ENCODE peak calls at places on chromosome 19, in six cellular contexts. C is lung, J is psoas muscle, G is NB4, T is fibroblast of lung, P is cardiac muscle cell. A is an unnamed sample.
A peak's percentile ranks its signal among the peaks of the same experiment; 100 is the strongest.

GRCh38 chr19:22532388-22533310 is 101.5 kb upstream of the ZNF492 start:
- DNase-seq in C (peak; percentile 37), J (peak; percentile 31), P (peak; percentile 24), G (peak; percentile 91), T (no peak), A (no peak)

GRCh38 chr19:54517483-54517882 is 14.9 kb downstream of the LAIR2 start:
- DNase-seq in P (peak; percentile 46), J (peak; percentile 35), T (peak; percentile 27), C (peak; percentile 33), G (peak; percentile 65), A (peak; percentile 1)

GRCh38 chr19:2253106-2254051 is 2.8 kb downstream of the JSRP1 start:
- DNase-seq in J (no peak), C (no peak), P (no peak), T (no peak), G (peak; percentile 76), A (no peak)

GRCh38 chr19:48333467-48334384 is 8.4 kb downstream of the EMP3 start:
- DNase-seq in J (peak; percentile 91), G (peak; percentile 100), P (peak; percentile 96), C (peak; percentile 92), T (peak; percentile 90), A (peak; percentile 92)

GRCh38 chr19:2381151-2381822 is 21.2 kb downstream of the TMPRSS9 start:
- DNase-seq in G (no peak), T (peak; percentile 84), J (no peak), P (peak; percentile 39), C (no peak), A (no peak)

GRCh38 chr19:399370-399769 is 9.6 kb downstream of the C2CD4C start:
- DNase-seq in P (no peak), C (no peak), G (no peak), T (no peak), J (no peak), A (no peak)

GRCh38 chr19:21463449-21464105 is 41.8 kb upstream of the ZNF429 start:
- DNase-seq in T (peak; percentile 64), G (no peak), P (peak; percentile 48), C (peak; percentile 61), J (no peak), A (no peak)

GRCh38 chr19:1177322-1178114 is 3.5 kb upstream of the SBNO2 start:
- DNase-seq in T (peak; percentile 97), G (peak; percentile 73), P (peak; percentile 94), J (no peak), C (no peak), A (peak; percentile 98)

GRCh38 chr19:28553005-28553404 is 659.9 kb downstream of the UQCRFS1 start:
- DNase-seq in T (peak; percentile 0), P (no peak), C (no peak), J (no peak), G (peak; percentile 10), A (no peak)

GRCh38 chr19:5066768-5067167 is 97.9 kb downstream of the KDM4B start:
- DNase-seq in P (no peak), C (no peak), G (no peak), J (no peak), T (no peak), A (no peak)

GRCh38 chr19:33287438-33287837 is 14.9 kb downstream of the CEBPA start:
- DNase-seq in G (no peak), T (no peak), J (no peak), P (no peak), C (no peak), A (no peak)

DNA sequence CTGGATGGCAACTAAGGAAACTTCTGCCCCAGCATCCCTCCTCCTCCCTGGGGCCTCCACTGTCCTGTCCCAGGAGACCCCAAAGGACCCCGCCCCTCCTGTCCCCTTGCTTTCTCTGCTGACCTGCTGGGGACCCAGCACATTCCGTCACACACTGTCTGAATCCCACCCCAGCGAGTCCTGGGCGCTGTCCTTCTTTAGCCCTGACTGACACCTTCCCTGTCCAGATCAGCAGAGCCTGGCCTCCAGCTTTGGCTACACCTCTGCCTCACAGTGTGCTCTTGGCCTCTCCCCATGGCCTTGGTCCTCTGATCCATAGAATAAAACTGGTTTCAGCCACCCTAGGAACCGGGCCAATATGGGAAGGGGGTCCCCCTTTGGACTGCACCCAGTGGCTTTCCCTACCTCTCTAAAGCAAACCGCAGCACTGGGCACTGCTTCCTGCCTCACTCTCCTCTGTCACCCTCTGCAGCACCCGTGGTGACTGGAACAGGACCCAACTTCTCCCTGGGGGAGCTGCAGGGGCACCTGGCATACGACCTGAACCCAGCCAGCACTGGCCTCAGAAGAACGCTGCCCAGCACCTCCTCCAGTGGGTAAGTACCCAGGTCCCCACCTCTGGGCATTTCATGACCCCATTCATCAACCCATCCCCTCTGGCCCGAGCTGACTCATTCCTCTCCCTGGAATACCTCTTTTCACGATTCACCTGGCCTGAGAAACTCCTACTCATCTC is 46.4 kb downstream of the SMIM24 start:
- DNase-seq in G (no peak), C (no peak), T (no peak), P (no peak), J (no peak), A (no peak)
- H3K4me3 ChIP-seq in G (peak overlapping the region; percentile 61), C (no peak overlapping the region), T (no peak overlapping the region), P (no peak overlapping the region), J (peak overlapping the region; percentile 62), A (no peak overlapping the region)

GRCh38 chr19:50547385-50548190 is 20.6 kb downstream of the LRRC4B start:
- DNase-seq in T (no peak), P (no peak), G (no peak), C (no peak), J (no peak), A (no peak)
- TF ChIP-seq CTCF in T (no peak), P (no peak), G (no peak), C (no peak), J (peak; percentile 14), A (no peak)

GRCh38 chr19:41784337-41785239 is 11.8 kb upstream of the CEACAM3 start:
- DNase-seq in C (no peak), G (peak; percentile 81), T (no peak), P (no peak), J (no peak), A (no peak)
- H3K4me3 ChIP-seq in C (no peak overlapping the region), G (peak overlapping the region; percentile 30), T (no peak overlapping the region), P (no peak overlapping the region), J (no peak overlapping the region), A (no peak overlapping the region)

DNA sequence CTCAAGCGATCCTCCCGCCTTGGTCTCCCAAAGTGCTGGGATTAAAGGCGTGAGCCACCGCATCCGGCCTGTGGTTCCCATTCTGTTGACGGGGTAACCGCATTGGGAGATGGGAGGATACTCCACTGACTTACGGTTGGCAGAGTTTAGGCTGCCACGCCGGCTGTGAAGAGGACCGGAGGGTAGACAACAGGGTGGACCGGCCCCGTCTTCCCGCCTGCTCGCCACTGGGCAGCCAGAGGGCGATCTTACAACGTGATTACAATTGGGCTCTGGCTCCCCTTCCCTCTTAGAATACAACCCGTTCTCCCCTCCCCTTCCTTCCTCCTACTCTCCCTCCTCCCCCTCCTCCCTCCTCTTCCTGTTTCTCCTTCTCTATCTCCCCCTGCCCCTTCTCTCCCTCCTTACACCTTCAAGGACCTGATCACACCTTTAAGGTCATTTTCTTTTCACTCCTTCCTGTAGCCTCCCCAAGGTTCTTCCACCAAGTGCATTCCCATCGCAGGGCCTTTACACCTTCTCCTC is 957 bp upstream of the CCDC194 start:
- DNase-seq in T (peak; percentile 52), P (peak; percentile 84), J (peak; percentile 71), G (peak; percentile 84), C (no peak), A (peak; percentile 60)
- TF ChIP-seq CTCF in T (peak; percentile 65), P (peak; percentile 82), J (peak; percentile 63), G (peak; percentile 67), C (peak; percentile 31), A (peak; percentile 72)

DNA sequence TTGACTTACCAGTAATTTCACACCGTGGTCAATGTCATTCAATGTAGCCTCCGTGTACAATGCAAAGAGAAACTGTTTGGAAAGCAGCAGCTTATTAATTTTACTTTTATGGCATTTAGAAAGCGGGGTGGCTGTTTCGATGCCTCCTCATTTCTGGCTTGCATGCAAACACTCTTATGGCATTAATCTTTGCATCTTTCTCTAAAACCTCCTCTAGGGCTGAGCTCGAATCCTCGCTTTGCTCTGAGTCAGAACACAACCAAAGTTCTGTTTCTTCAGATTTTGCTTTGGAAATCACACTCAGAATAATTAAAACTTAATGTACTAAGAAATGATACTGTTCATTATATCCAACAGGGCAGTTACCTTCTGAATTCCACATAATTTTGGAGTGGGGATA is 77.0 kb downstream of the ZNF536 start:
- DNase-seq in T (no peak), J (no peak), P (no peak), C (no peak), G (no peak), A (peak; percentile 34)
- H3K4me3 ChIP-seq in T (no peak overlapping the region), J (no peak overlapping the region), P (no peak overlapping the region), C (no peak overlapping the region), G (no peak overlapping the region), A (peak overlapping the region; percentile 61)

GRCh38 chr19:57302727-57303401 is 17.4 kb upstream of the ZNF543 start:
- DNase-seq in P (peak; percentile 30), C (no peak), T (peak; percentile 73), J (no peak), G (no peak), A (no peak)
- TF ChIP-seq CTCF in P (no peak), C (no peak), T (no peak), J (no peak), G (no peak), A (no peak)

GRCh38 chr19:14111486-14111885 is 6.1 kb downstream of the PRKACA start:
- DNase-seq in J (no peak), P (no peak), G (no peak), C (no peak), T (no peak), A (no peak)
- H3K4me3 ChIP-seq in J (no peak overlapping the region), P (no peak overlapping the region), G (no peak overlapping the region), C (no peak overlapping the region), T (no peak overlapping the region), A (no peak overlapping the region)

GRCh38 chr19:42325308-42325895 is at the start of gene MEGF8:
- DNase-seq in P (peak; percentile 99), C (peak; percentile 98), T (peak; percentile 98), J (peak; percentile 97), G (peak; percentile 96), A (peak; percentile 99)
- TF ChIP-seq CTCF in P (peak; percentile 95), C (peak; percentile 81), T (no peak), J (no peak), G (peak; percentile 65), A (no peak)

A was measured in AG10803.